ENCODE peak calls at places on chromosomes 12 and 14, in seven cellular contexts. One of them, this sample, is unnamed.

GRCh38 chr14:64845878-64846277 is 33.8 kb downstream of the SPTB start:
- DNase-seq in RPMI7951: peak; percentile 31
- DNase-seq in A549: no peak
- DNase-seq in lung: no peak
- DNase-seq in CD8-positive, alpha-beta T cell: no peak
- DNase-seq in NCI-H2081 treated with DMSO at 0.1 percent for 48 hours: no peak
- DNase-seq in stimulated activated CD4-positive, alpha-beta T cell treated with anti-CD3 and anti-CD28 coated beads, Interleukin-12 subunit alpha, Interleukin-12 subunit beta, amount 100 ng/mL, for 4 hours: no peak
- DNase-seq in this sample: peak; percentile 17

GRCh38 chr14:21384494-21384851 is 654 bp upstream of the SUPT16H start:
- DNase-seq in CD8-positive, alpha-beta T cell: no peak
- DNase-seq in A549: no peak
- DNase-seq in lung: no peak
- DNase-seq in stimulated activated CD4-positive, alpha-beta T cell treated with anti-CD3 and anti-CD28 coated beads, Interleukin-12 subunit alpha, Interleukin-12 subunit beta, amount 100 ng/mL, for 4 hours: no peak
- DNase-seq in RPMI7951: no peak
- DNase-seq in NCI-H2081 treated with DMSO at 0.1 percent for 48 hours: no peak
- DNase-seq in this sample: no peak

GRCh38 chr12:116601933-116602809 is 43.0 kb downstream of the MAP1LC3B2 start:
- DNase-seq in RPMI7951: no peak
- DNase-seq in lung: no peak
- DNase-seq in stimulated activated CD4-positive, alpha-beta T cell treated with anti-CD3 and anti-CD28 coated beads, Interleukin-12 subunit alpha, Interleukin-12 subunit beta, amount 100 ng/mL, for 4 hours: no peak
- DNase-seq in NCI-H2081 treated with DMSO at 0.1 percent for 48 hours: no peak
- DNase-seq in CD8-positive, alpha-beta T cell: no peak
- DNase-seq in A549: no peak
- DNase-seq in this sample: no peak

GRCh38 chr12:96103067-96103650 is 67.8 kb upstream of the LTA4H start:
- DNase-seq in RPMI7951: no peak
- DNase-seq in CD8-positive, alpha-beta T cell: no peak
- DNase-seq in stimulated activated CD4-positive, alpha-beta T cell treated with anti-CD3 and anti-CD28 coated beads, Interleukin-12 subunit alpha, Interleukin-12 subunit beta, amount 100 ng/mL, for 4 hours: no peak
- DNase-seq in A549: no peak
- DNase-seq in lung: no peak
- DNase-seq in NCI-H2081 treated with DMSO at 0.1 percent for 48 hours: no peak
- DNase-seq in this sample: no peak

GRCh38 chr14:75715926-75716780 is 55.1 kb downstream of the TTLL5 start:
- DNase-seq in RPMI7951: peak; percentile 16
- DNase-seq in NCI-H2081 treated with DMSO at 0.1 percent for 48 hours: no peak
- DNase-seq in CD8-positive, alpha-beta T cell: no peak
- DNase-seq in lung: no peak
- DNase-seq in stimulated activated CD4-positive, alpha-beta T cell treated with anti-CD3 and anti-CD28 coated beads, Interleukin-12 subunit alpha, Interleukin-12 subunit beta, amount 100 ng/mL, for 4 hours: no peak
- DNase-seq in A549: peak; percentile 20
- DNase-seq in this sample: peak; percentile 82

GRCh38 chr14:21852061-21852664 is 178.5 kb upstream of the OR4E1 start:
- DNase-seq in RPMI7951: peak; percentile 15
- DNase-seq in NCI-H2081 treated with DMSO at 0.1 percent for 48 hours: no peak
- DNase-seq in stimulated activated CD4-positive, alpha-beta T cell treated with anti-CD3 and anti-CD28 coated beads, Interleukin-12 subunit alpha, Interleukin-12 subunit beta, amount 100 ng/mL, for 4 hours: peak; percentile 63
- DNase-seq in lung: no peak
- DNase-seq in A549: peak; percentile 38
- DNase-seq in CD8-positive, alpha-beta T cell: peak; percentile 73
- DNase-seq in this sample: peak; percentile 28

GRCh38 chr14:105064001-105064400 is 1.2 kb downstream of the GPR132 start:
- DNase-seq in NCI-H2081 treated with DMSO at 0.1 percent for 48 hours: no peak
- DNase-seq in stimulated activated CD4-positive, alpha-beta T cell treated with anti-CD3 and anti-CD28 coated beads, Interleukin-12 subunit alpha, Interleukin-12 subunit beta, amount 100 ng/mL, for 4 hours: no peak
- DNase-seq in RPMI7951: no peak
- DNase-seq in lung: no peak
- DNase-seq in CD8-positive, alpha-beta T cell: no peak
- DNase-seq in A549: no peak
- DNase-seq in this sample: no peak

GRCh38 chr14:25121342-25122129 is 71.6 kb upstream of the STXBP6 start:
- DNase-seq in lung: no peak
- DNase-seq in A549: peak; percentile 53
- DNase-seq in CD8-positive, alpha-beta T cell: no peak
- DNase-seq in RPMI7951: peak; percentile 96
- DNase-seq in stimulated activated CD4-positive, alpha-beta T cell treated with anti-CD3 and anti-CD28 coated beads, Interleukin-12 subunit alpha, Interleukin-12 subunit beta, amount 100 ng/mL, for 4 hours: no peak
- DNase-seq in NCI-H2081 treated with DMSO at 0.1 percent for 48 hours: no peak
- DNase-seq in this sample: peak; percentile 78

GRCh38 chr12:111251099-111251498 is 117.8 kb downstream of the PHETA1 start:
- DNase-seq in A549: no peak
- DNase-seq in NCI-H2081 treated with DMSO at 0.1 percent for 48 hours: no peak
- DNase-seq in stimulated activated CD4-positive, alpha-beta T cell treated with anti-CD3 and anti-CD28 coated beads, Interleukin-12 subunit alpha, Interleukin-12 subunit beta, amount 100 ng/mL, for 4 hours: no peak
- DNase-seq in RPMI7951: no peak
- DNase-seq in lung: no peak
- DNase-seq in CD8-positive, alpha-beta T cell: no peak
- DNase-seq in this sample: no peak

GRCh38 chr12:110796952-110797351 is 49.8 kb upstream of the CCDC63 start:
- DNase-seq in stimulated activated CD4-positive, alpha-beta T cell treated with anti-CD3 and anti-CD28 coated beads, Interleukin-12 subunit alpha, Interleukin-12 subunit beta, amount 100 ng/mL, for 4 hours: no peak
- DNase-seq in RPMI7951: peak; percentile 32
- DNase-seq in CD8-positive, alpha-beta T cell: no peak
- DNase-seq in NCI-H2081 treated with DMSO at 0.1 percent for 48 hours: no peak
- DNase-seq in lung: no peak
- DNase-seq in A549: no peak
- DNase-seq in this sample: no peak

GRCh38 chr14:62739647-62740046 is 305.6 kb downstream of the KCNH5 start:
- DNase-seq in stimulated activated CD4-positive, alpha-beta T cell treated with anti-CD3 and anti-CD28 coated beads, Interleukin-12 subunit alpha, Interleukin-12 subunit beta, amount 100 ng/mL, for 4 hours: no peak
- DNase-seq in A549: no peak
- DNase-seq in RPMI7951: no peak
- DNase-seq in NCI-H2081 treated with DMSO at 0.1 percent for 48 hours: no peak
- DNase-seq in lung: no peak
- DNase-seq in CD8-positive, alpha-beta T cell: no peak
- DNase-seq in this sample: no peak

GRCh38 chr12:128823916-128824839 is at the start of gene SLC15A4:
- DNase-seq in A549: peak; percentile 94
- DNase-seq in lung: peak; percentile 97
- DNase-seq in RPMI7951: peak; percentile 89
- DNase-seq in stimulated activated CD4-positive, alpha-beta T cell treated with anti-CD3 and anti-CD28 coated beads, Interleukin-12 subunit alpha, Interleukin-12 subunit beta, amount 100 ng/mL, for 4 hours: peak; percentile 95
- DNase-seq in CD8-positive, alpha-beta T cell: peak; percentile 90
- DNase-seq in NCI-H2081 treated with DMSO at 0.1 percent for 48 hours: peak; percentile 91
- DNase-seq in this sample: peak; percentile 89

GRCh38 chr12:5438671-5439200 is 6.8 kb downstream of the NTF3 start:
- DNase-seq in A549: no peak
- DNase-seq in lung: no peak
- DNase-seq in NCI-H2081 treated with DMSO at 0.1 percent for 48 hours: no peak
- DNase-seq in CD8-positive, alpha-beta T cell: no peak
- DNase-seq in RPMI7951: peak; percentile 44
- DNase-seq in stimulated activated CD4-positive, alpha-beta T cell treated with anti-CD3 and anti-CD28 coated beads, Interleukin-12 subunit alpha, Interleukin-12 subunit beta, amount 100 ng/mL, for 4 hours: no peak
- DNase-seq in this sample: peak; percentile 73

GRCh38 chr14:54665938-54666337 is 99.0 kb downstream of the SAMD4A start:
- DNase-seq in CD8-positive, alpha-beta T cell: no peak
- DNase-seq in A549: no peak
- DNase-seq in RPMI7951: no peak
- DNase-seq in lung: no peak
- DNase-seq in NCI-H2081 treated with DMSO at 0.1 percent for 48 hours: no peak
- DNase-seq in stimulated activated CD4-positive, alpha-beta T cell treated with anti-CD3 and anti-CD28 coated beads, Interleukin-12 subunit alpha, Interleukin-12 subunit beta, amount 100 ng/mL, for 4 hours: no peak
- DNase-seq in this sample: no peak

GRCh38 chr12:43349863-43350262 is 202.1 kb downstream of the ADAMTS20 start:
- DNase-seq in lung: no peak
- DNase-seq in A549: peak; percentile 7
- DNase-seq in stimulated activated CD4-positive, alpha-beta T cell treated with anti-CD3 and anti-CD28 coated beads, Interleukin-12 subunit alpha, Interleukin-12 subunit beta, amount 100 ng/mL, for 4 hours: no peak
- DNase-seq in RPMI7951: peak; percentile 4
- DNase-seq in NCI-H2081 treated with DMSO at 0.1 percent for 48 hours: no peak
- DNase-seq in CD8-positive, alpha-beta T cell: no peak
- DNase-seq in this sample: no peak

GRCh38 chr12:53169644-53170043 is 10.9 kb upstream of the ZNF740 start:
- DNase-seq in RPMI7951: no peak
- DNase-seq in stimulated activated CD4-positive, alpha-beta T cell treated with anti-CD3 and anti-CD28 coated beads, Interleukin-12 subunit alpha, Interleukin-12 subunit beta, amount 100 ng/mL, for 4 hours: no peak
- DNase-seq in NCI-H2081 treated with DMSO at 0.1 percent for 48 hours: no peak
- DNase-seq in A549: no peak
- DNase-seq in CD8-positive, alpha-beta T cell: no peak
- DNase-seq in lung: no peak
- DNase-seq in this sample: no peak

GRCh38 chr14:90109858-90110257 is 48.1 kb downstream of the KCNK13 start:
- DNase-seq in NCI-H2081 treated with DMSO at 0.1 percent for 48 hours: no peak
- DNase-seq in stimulated activated CD4-positive, alpha-beta T cell treated with anti-CD3 and anti-CD28 coated beads, Interleukin-12 subunit alpha, Interleukin-12 subunit beta, amount 100 ng/mL, for 4 hours: no peak
- DNase-seq in lung: no peak
- DNase-seq in CD8-positive, alpha-beta T cell: no peak
- DNase-seq in RPMI7951: no peak
- DNase-seq in A549: peak; percentile 26
- DNase-seq in this sample: no peak

GRCh38 chr12:53782093-53782703 is 30.4 kb upstream of the CISTR start:
- DNase-seq in lung: no peak
- DNase-seq in A549: no peak
- DNase-seq in NCI-H2081 treated with DMSO at 0.1 percent for 48 hours: no peak
- DNase-seq in RPMI7951: no peak
- DNase-seq in stimulated activated CD4-positive, alpha-beta T cell treated with anti-CD3 and anti-CD28 coated beads, Interleukin-12 subunit alpha, Interleukin-12 subunit beta, amount 100 ng/mL, for 4 hours: no peak
- DNase-seq in CD8-positive, alpha-beta T cell: no peak
- DNase-seq in this sample: no peak

GRCh38 chr12:27123642-27124041 is 41.3 kb upstream of the C12orf71 start:
- DNase-seq in CD8-positive, alpha-beta T cell: no peak
- DNase-seq in lung: no peak
- DNase-seq in stimulated activated CD4-positive, alpha-beta T cell treated with anti-CD3 and anti-CD28 coated beads, Interleukin-12 subunit alpha, Interleukin-12 subunit beta, amount 100 ng/mL, for 4 hours: no peak
- DNase-seq in A549: peak; percentile 49
- DNase-seq in RPMI7951: peak; percentile 25
- DNase-seq in NCI-H2081 treated with DMSO at 0.1 percent for 48 hours: no peak
- DNase-seq in this sample: no peak

GRCh38 chr12:31482816-31483215 is 108.1 kb downstream of the DENND5B start:
- DNase-seq in CD8-positive, alpha-beta T cell: no peak
- DNase-seq in A549: no peak
- DNase-seq in stimulated activated CD4-positive, alpha-beta T cell treated with anti-CD3 and anti-CD28 coated beads, Interleukin-12 subunit alpha, Interleukin-12 subunit beta, amount 100 ng/mL, for 4 hours: no peak
- DNase-seq in lung: no peak
- DNase-seq in RPMI7951: peak; percentile 93
- DNase-seq in NCI-H2081 treated with DMSO at 0.1 percent for 48 hours: no peak
- DNase-seq in this sample: peak; percentile 23

GRCh38 chr14:95387826-95388445 is 68.2 kb upstream of the CLMN start:
- DNase-seq in NCI-H2081 treated with DMSO at 0.1 percent for 48 hours: no peak
- DNase-seq in stimulated activated CD4-positive, alpha-beta T cell treated with anti-CD3 and anti-CD28 coated beads, Interleukin-12 subunit alpha, Interleukin-12 subunit beta, amount 100 ng/mL, for 4 hours: no peak
- DNase-seq in RPMI7951: no peak
- DNase-seq in CD8-positive, alpha-beta T cell: no peak
- DNase-seq in lung: no peak
- DNase-seq in A549: no peak
- DNase-seq in this sample: no peak

GRCh38 chr14:100975668-100976067 is 72.1 kb upstream of the RTL1 start:
- DNase-seq in CD8-positive, alpha-beta T cell: no peak
- DNase-seq in stimulated activated CD4-positive, alpha-beta T cell treated with anti-CD3 and anti-CD28 coated beads, Interleukin-12 subunit alpha, Interleukin-12 subunit beta, amount 100 ng/mL, for 4 hours: no peak
- DNase-seq in NCI-H2081 treated with DMSO at 0.1 percent for 48 hours: no peak
- DNase-seq in lung: no peak
- DNase-seq in A549: no peak
- DNase-seq in RPMI7951: no peak
- DNase-seq in this sample: no peak

GRCh38 chr12:93115646-93116045 is 186.6 kb upstream of the EEA1 start:
- DNase-seq in NCI-H2081 treated with DMSO at 0.1 percent for 48 hours: no peak
- DNase-seq in A549: no peak
- DNase-seq in RPMI7951: peak; percentile 36
- DNase-seq in CD8-positive, alpha-beta T cell: no peak
- DNase-seq in stimulated activated CD4-positive, alpha-beta T cell treated with anti-CD3 and anti-CD28 coated beads, Interleukin-12 subunit alpha, Interleukin-12 subunit beta, amount 100 ng/mL, for 4 hours: no peak
- DNase-seq in lung: no peak
- DNase-seq in this sample: no peak

GRCh38 chr12:29962276-29963035 is 178.7 kb upstream of the TMTC1 start:
- DNase-seq in A549: no peak
- DNase-seq in RPMI7951: peak; percentile 3
- DNase-seq in CD8-positive, alpha-beta T cell: no peak
- DNase-seq in NCI-H2081 treated with DMSO at 0.1 percent for 48 hours: no peak
- DNase-seq in stimulated activated CD4-positive, alpha-beta T cell treated with anti-CD3 and anti-CD28 coated beads, Interleukin-12 subunit alpha, Interleukin-12 subunit beta, amount 100 ng/mL, for 4 hours: no peak
- DNase-seq in lung: no peak
- DNase-seq in this sample: no peak

GRCh38 chr12:51401020-51401419 is 9.8 kb upstream of the GALNT6 start:
- DNase-seq in NCI-H2081 treated with DMSO at 0.1 percent for 48 hours: no peak
- DNase-seq in A549: no peak
- DNase-seq in stimulated activated CD4-positive, alpha-beta T cell treated with anti-CD3 and anti-CD28 coated beads, Interleukin-12 subunit alpha, Interleukin-12 subunit beta, amount 100 ng/mL, for 4 hours: no peak
- DNase-seq in RPMI7951: no peak
- DNase-seq in CD8-positive, alpha-beta T cell: no peak
- DNase-seq in lung: no peak
- DNase-seq in this sample: no peak

GRCh38 chr12:15164997-15165659 is 56.1 kb downstream of the RERG start:
- DNase-seq in CD8-positive, alpha-beta T cell: no peak
- DNase-seq in NCI-H2081 treated with DMSO at 0.1 percent for 48 hours: no peak
- DNase-seq in A549: peak; percentile 4
- DNase-seq in RPMI7951: no peak
- DNase-seq in lung: no peak
- DNase-seq in stimulated activated CD4-positive, alpha-beta T cell treated with anti-CD3 and anti-CD28 coated beads, Interleukin-12 subunit alpha, Interleukin-12 subunit beta, amount 100 ng/mL, for 4 hours: no peak
- DNase-seq in this sample: no peak

GRCh38 chr12:6141048-6141447 is 16.6 kb upstream of the VWF start:
- DNase-seq in RPMI7951: no peak
- DNase-seq in stimulated activated CD4-positive, alpha-beta T cell treated with anti-CD3 and anti-CD28 coated beads, Interleukin-12 subunit alpha, Interleukin-12 subunit beta, amount 100 ng/mL, for 4 hours: peak; percentile 11
- DNase-seq in lung: peak; percentile 54
- DNase-seq in CD8-positive, alpha-beta T cell: peak; percentile 36
- DNase-seq in NCI-H2081 treated with DMSO at 0.1 percent for 48 hours: no peak
- DNase-seq in A549: no peak
- DNase-seq in this sample: no peak

GRCh38 chr12:109879332-109880048 is 851 bp downstream of the GLTP start:
- DNase-seq in A549: no peak
- DNase-seq in RPMI7951: no peak
- DNase-seq in NCI-H2081 treated with DMSO at 0.1 percent for 48 hours: no peak
- DNase-seq in lung: no peak
- DNase-seq in CD8-positive, alpha-beta T cell: peak; percentile 14
- DNase-seq in stimulated activated CD4-positive, alpha-beta T cell treated with anti-CD3 and anti-CD28 coated beads, Interleukin-12 subunit alpha, Interleukin-12 subunit beta, amount 100 ng/mL, for 4 hours: no peak
- DNase-seq in this sample: no peak

GRCh38 chr12:118082161-118082560 is 21.2 kb upstream of the WSB2 start:
- DNase-seq in A549: no peak
- DNase-seq in RPMI7951: no peak
- DNase-seq in stimulated activated CD4-positive, alpha-beta T cell treated with anti-CD3 and anti-CD28 coated beads, Interleukin-12 subunit alpha, Interleukin-12 subunit beta, amount 100 ng/mL, for 4 hours: no peak
- DNase-seq in NCI-H2081 treated with DMSO at 0.1 percent for 48 hours: no peak
- DNase-seq in CD8-positive, alpha-beta T cell: no peak
- DNase-seq in lung: no peak
- DNase-seq in this sample: no peak

GRCh38 chr12:6362383-6362782 is 13.0 kb downstream of the SCNN1A start:
- DNase-seq in RPMI7951: no peak
- DNase-seq in A549: peak; percentile 69
- DNase-seq in lung: no peak
- DNase-seq in NCI-H2081 treated with DMSO at 0.1 percent for 48 hours: no peak
- DNase-seq in stimulated activated CD4-positive, alpha-beta T cell treated with anti-CD3 and anti-CD28 coated beads, Interleukin-12 subunit alpha, Interleukin-12 subunit beta, amount 100 ng/mL, for 4 hours: no peak
- DNase-seq in CD8-positive, alpha-beta T cell: no peak
- DNase-seq in this sample: no peak

GRCh38 chr12:47754126-47754525 is 4.6 kb downstream of the RAPGEF3 start:
- DNase-seq in NCI-H2081 treated with DMSO at 0.1 percent for 48 hours: no peak
- DNase-seq in CD8-positive, alpha-beta T cell: no peak
- DNase-seq in lung: no peak
- DNase-seq in A549: no peak
- DNase-seq in RPMI7951: peak; percentile 78
- DNase-seq in stimulated activated CD4-positive, alpha-beta T cell treated with anti-CD3 and anti-CD28 coated beads, Interleukin-12 subunit alpha, Interleukin-12 subunit beta, amount 100 ng/mL, for 4 hours: no peak
- DNase-seq in this sample: no peak

GRCh38 chr14:33057585-33057984 is 118.9 kb downstream of the NPAS3 start:
- DNase-seq in NCI-H2081 treated with DMSO at 0.1 percent for 48 hours: no peak
- DNase-seq in A549: no peak
- DNase-seq in stimulated activated CD4-positive, alpha-beta T cell treated with anti-CD3 and anti-CD28 coated beads, Interleukin-12 subunit alpha, Interleukin-12 subunit beta, amount 100 ng/mL, for 4 hours: no peak
- DNase-seq in lung: no peak
- DNase-seq in CD8-positive, alpha-beta T cell: no peak
- DNase-seq in RPMI7951: no peak
- DNase-seq in this sample: no peak

GRCh38 chr14:94679106-94679819 is 67.1 kb downstream of the SERPINA3 start:
- DNase-seq in A549: no peak
- DNase-seq in RPMI7951: no peak
- DNase-seq in lung: no peak
- DNase-seq in CD8-positive, alpha-beta T cell: no peak
- DNase-seq in stimulated activated CD4-positive, alpha-beta T cell treated with anti-CD3 and anti-CD28 coated beads, Interleukin-12 subunit alpha, Interleukin-12 subunit beta, amount 100 ng/mL, for 4 hours: no peak
- DNase-seq in NCI-H2081 treated with DMSO at 0.1 percent for 48 hours: no peak
- DNase-seq in this sample: no peak

GRCh38 chr14:37466623-37467088 is 128.4 kb downstream of the FOXA1 start:
- DNase-seq in NCI-H2081 treated with DMSO at 0.1 percent for 48 hours: no peak
- DNase-seq in RPMI7951: no peak
- DNase-seq in lung: no peak
- DNase-seq in CD8-positive, alpha-beta T cell: no peak
- DNase-seq in A549: peak; percentile 30
- DNase-seq in stimulated activated CD4-positive, alpha-beta T cell treated with anti-CD3 and anti-CD28 coated beads, Interleukin-12 subunit alpha, Interleukin-12 subunit beta, amount 100 ng/mL, for 4 hours: no peak
- DNase-seq in this sample: no peak

GRCh38 chr12:110896559-110896958 is 23.8 kb downstream of the MYL2 start:
- DNase-seq in CD8-positive, alpha-beta T cell: no peak
- DNase-seq in lung: no peak
- DNase-seq in RPMI7951: no peak
- DNase-seq in NCI-H2081 treated with DMSO at 0.1 percent for 48 hours: no peak
- DNase-seq in stimulated activated CD4-positive, alpha-beta T cell treated with anti-CD3 and anti-CD28 coated beads, Interleukin-12 subunit alpha, Interleukin-12 subunit beta, amount 100 ng/mL, for 4 hours: no peak
- DNase-seq in A549: no peak
- DNase-seq in this sample: no peak

GRCh38 chr12:95918194-95918993 is 24.0 kb downstream of the CCDC38 start:
- DNase-seq in A549: peak; percentile 71
- DNase-seq in RPMI7951: peak; percentile 52
- DNase-seq in NCI-H2081 treated with DMSO at 0.1 percent for 48 hours: peak; percentile 1
- DNase-seq in lung: peak; percentile 48
- DNase-seq in stimulated activated CD4-positive, alpha-beta T cell treated with anti-CD3 and anti-CD28 coated beads, Interleukin-12 subunit alpha, Interleukin-12 subunit beta, amount 100 ng/mL, for 4 hours: peak; percentile 8
- DNase-seq in CD8-positive, alpha-beta T cell: peak; percentile 40
- DNase-seq in this sample: peak; percentile 63

This sample was measured in H4.